ENCODE peak calls at places on chromosome 9, in five cellular contexts. N, Q, C, B and X are unnamed samples.

GRCh38 chr9:136995772-136996308 is 528 bp downstream of the CLIC3 start:
- DNase-seq in Q (peak; percentile 29), C (no peak), N (no peak), B (no peak), X (no peak)

GRCh38 chr9:134670042-134670525 is 28.5 kb downstream of the COL5A1 start:
- DNase-seq in N (no peak), B (no peak), C (no peak), Q (no peak), X (no peak)

GRCh38 chr9:74555625-74556024 is 58.5 kb downstream of the RORB start:
- DNase-seq in N (no peak), C (no peak), B (no peak), Q (no peak), X (no peak)

GRCh38 chr9:100167176-100167575 is 68.1 kb downstream of the INVS start:
- DNase-seq in N (no peak), C (no peak), Q (no peak), B (no peak), X (no peak)

GRCh38 chr9:134983094-134983493 is 65.4 kb upstream of the FCN1 start:
- DNase-seq in C (peak; percentile 26), Q (no peak), N (no peak), B (peak; percentile 90), X (no peak)

GRCh38 chr9:117121331-117121730 is 293.5 kb downstream of the ASTN2 start:
- DNase-seq in N (no peak), Q (peak; percentile 13), B (no peak), C (no peak), X (no peak)

GRCh38 chr9:98445576-98445975 is 190.1 kb upstream of the TBC1D2 start:
- DNase-seq in C (no peak), N (no peak), B (no peak), Q (peak; percentile 6), X (no peak)

GRCh38 chr9:109143881-109144562 is 23.0 kb downstream of the FRRS1L start:
- DNase-seq in Q (no peak), C (peak; percentile 26), B (peak; percentile 48), N (peak; percentile 25), X (no peak)

GRCh38 chr9:88011005-88011766 is 36.9 kb upstream of the CDK20 start:
- DNase-seq in N (no peak), C (no peak), Q (peak; percentile 18), B (no peak), X (no peak)

GRCh38 chr9:36319806-36320205 is 61.6 kb upstream of the GNE start:
- DNase-seq in B (no peak), C (no peak), Q (no peak), N (peak; percentile 52), X (no peak)